ENCODE peak calls at places on chromosomes 7 and 10, in five cellular contexts. One of them, this sample, is unnamed.

GRCh38 chr10:112229096-112229495 is 45.5 kb upstream of the GPAM start:
- DNase-seq in MM.1S: no peak
- DNase-seq in DND-41: no peak
- DNase-seq in OCI-LY7: no peak
- DNase-seq in HCT116: no peak
- DNase-seq in this sample: no peak

GRCh38 chr7:139023076-139023475 is 12.8 kb downstream of the ZC3HAV1L start:
- DNase-seq in MM.1S: no peak
- DNase-seq in DND-41: no peak
- DNase-seq in OCI-LY7: no peak
- DNase-seq in HCT116: no peak
- DNase-seq in this sample: no peak

GRCh38 chr10:65234261-65234660 is 1691.6 kb upstream of the LRRTM3 start:
- DNase-seq in MM.1S: no peak
- DNase-seq in DND-41: no peak
- DNase-seq in OCI-LY7: no peak
- DNase-seq in HCT116: no peak
- DNase-seq in this sample: no peak

GRCh38 chr10:78492424-78492823 is 458.8 kb downstream of the RPS24 start:
- DNase-seq in MM.1S: no peak
- DNase-seq in DND-41: no peak
- DNase-seq in OCI-LY7: no peak
- DNase-seq in HCT116: no peak
- DNase-seq in this sample: no peak

GRCh38 chr10:102408728-102409603 is 9.6 kb downstream of the PSD start:
- DNase-seq in MM.1S: no peak
- DNase-seq in DND-41: peak; percentile 54
- DNase-seq in OCI-LY7: no peak
- DNase-seq in HCT116: no peak
- DNase-seq in this sample: no peak

GRCh38 chr10:88270871-88271713 is 312.0 kb downstream of the RNLS start:
- DNase-seq in MM.1S: peak; percentile 95
- DNase-seq in DND-41: peak; percentile 81
- DNase-seq in OCI-LY7: peak; percentile 30
- DNase-seq in HCT116: no peak
- DNase-seq in this sample: no peak

GRCh38 chr10:6231730-6232129 is 29.0 kb downstream of the PFKFB3 start:
- DNase-seq in MM.1S: no peak
- DNase-seq in DND-41: no peak
- DNase-seq in OCI-LY7: no peak
- DNase-seq in HCT116: no peak
- DNase-seq in this sample: no peak

GRCh38 chr10:108783897-108784296 is 1139.4 kb downstream of the XPNPEP1 start:
- DNase-seq in MM.1S: peak; percentile 76
- DNase-seq in DND-41: peak; percentile 21
- DNase-seq in OCI-LY7: peak; percentile 65
- DNase-seq in HCT116: peak; percentile 39
- DNase-seq in this sample: no peak

GRCh38 chr10:75345738-75346137 is 55.8 kb downstream of the ZNF503 start:
- DNase-seq in MM.1S: no peak
- DNase-seq in DND-41: no peak
- DNase-seq in OCI-LY7: no peak
- DNase-seq in HCT116: no peak
- DNase-seq in this sample: no peak

GRCh38 chr10:104308439-104308903 is 29.8 kb downstream of the ITPRIP start:
- DNase-seq in MM.1S: peak; percentile 69
- DNase-seq in DND-41: peak; percentile 40
- DNase-seq in OCI-LY7: no peak
- DNase-seq in HCT116: no peak
- DNase-seq in this sample: no peak

GRCh38 chr10:10776363-10776762 is 241.3 kb upstream of the CELF2 start:
- DNase-seq in MM.1S: no peak
- DNase-seq in DND-41: no peak
- DNase-seq in OCI-LY7: no peak
- DNase-seq in HCT116: no peak
- DNase-seq in this sample: no peak

GRCh38 chr10:70982443-70982842 is 94.1 kb upstream of the PCBD1 start:
- DNase-seq in MM.1S: peak; percentile 92
- DNase-seq in DND-41: no peak
- DNase-seq in OCI-LY7: no peak
- DNase-seq in HCT116: no peak
- DNase-seq in this sample: no peak

GRCh38 chr7:77696643-77697534 is 630 bp downstream of the RSBN1L start:
- DNase-seq in MM.1S: peak; percentile 51
- DNase-seq in DND-41: peak; percentile 65
- DNase-seq in OCI-LY7: peak; percentile 70
- DNase-seq in HCT116: no peak
- DNase-seq in this sample: no peak

GRCh38 chr10:16748749-16749148 is 68.5 kb downstream of the RSU1 start:
- DNase-seq in MM.1S: no peak
- DNase-seq in DND-41: no peak
- DNase-seq in OCI-LY7: no peak
- DNase-seq in HCT116: no peak
- DNase-seq in this sample: no peak

GRCh38 chr7:154841731-154842331 is 161.1 kb downstream of the PAXIP1 start:
- DNase-seq in MM.1S: no peak
- DNase-seq in DND-41: no peak
- DNase-seq in OCI-LY7: no peak
- DNase-seq in HCT116: no peak
- DNase-seq in this sample: no peak

GRCh38 chr10:123154943-123155505 is 822 bp downstream of the BUB3 start:
- DNase-seq in MM.1S: peak; percentile 47
- DNase-seq in DND-41: no peak
- DNase-seq in OCI-LY7: no peak
- DNase-seq in HCT116: peak; percentile 31
- DNase-seq in this sample: no peak

GRCh38 chr7:158568974-158569857 is 18.4 kb downstream of the PTPRN2 start:
- DNase-seq in MM.1S: no peak
- DNase-seq in DND-41: no peak
- DNase-seq in OCI-LY7: no peak
- DNase-seq in HCT116: no peak
- DNase-seq in this sample: no peak

GRCh38 chr7:130242198-130243014 is 24.3 kb upstream of the CPA2 start:
- DNase-seq in MM.1S: peak; percentile 57
- DNase-seq in DND-41: peak; percentile 45
- DNase-seq in OCI-LY7: peak; percentile 33
- DNase-seq in HCT116: peak; percentile 24
- DNase-seq in this sample: peak; percentile 21

GRCh38 chr10:66714741-66715140 is 211.1 kb upstream of the LRRTM3 start:
- DNase-seq in MM.1S: no peak
- DNase-seq in DND-41: no peak
- DNase-seq in OCI-LY7: no peak
- DNase-seq in HCT116: no peak
- DNase-seq in this sample: no peak

GRCh38 chr7:102117743-102118142 is 168.9 kb upstream of the SH2B2 start:
- DNase-seq in MM.1S: no peak
- DNase-seq in DND-41: no peak
- DNase-seq in OCI-LY7: no peak
- DNase-seq in HCT116: no peak
- DNase-seq in this sample: peak; percentile 25

GRCh38 chr10:17161788-17162187 is 32.2 kb upstream of the CUBN start:
- DNase-seq in MM.1S: no peak
- DNase-seq in DND-41: no peak
- DNase-seq in OCI-LY7: no peak
- DNase-seq in HCT116: no peak
- DNase-seq in this sample: no peak

GRCh38 chr7:54663186-54663585 is 95.8 kb downstream of the SEC61G start:
- DNase-seq in MM.1S: no peak
- DNase-seq in DND-41: no peak
- DNase-seq in OCI-LY7: no peak
- DNase-seq in HCT116: no peak
- DNase-seq in this sample: no peak

GRCh38 chr10:84562592-84562991 is 234.2 kb downstream of the CCSER2 start:
- DNase-seq in MM.1S: no peak
- DNase-seq in DND-41: no peak
- DNase-seq in OCI-LY7: no peak
- DNase-seq in HCT116: no peak
- DNase-seq in this sample: no peak

GRCh38 chr10:97999066-97999908 is 31.1 kb downstream of the CRTAC1 start:
- DNase-seq in MM.1S: no peak
- DNase-seq in DND-41: no peak
- DNase-seq in OCI-LY7: no peak
- DNase-seq in HCT116: no peak
- DNase-seq in this sample: no peak

GRCh38 chr10:43238462-43238861 is 28.4 kb downstream of the RASGEF1A start:
- DNase-seq in MM.1S: no peak
- DNase-seq in DND-41: no peak
- DNase-seq in OCI-LY7: no peak
- DNase-seq in HCT116: no peak
- DNase-seq in this sample: no peak

GRCh38 chr7:131173148-131173890 is 154.4 kb upstream of the MKLN1 start:
- DNase-seq in MM.1S: no peak
- DNase-seq in DND-41: no peak
- DNase-seq in OCI-LY7: no peak
- DNase-seq in HCT116: peak; percentile 24
- DNase-seq in this sample: no peak

GRCh38 chr7:24318326-24318725 is 34.3 kb downstream of the NPY start:
- DNase-seq in MM.1S: no peak
- DNase-seq in DND-41: no peak
- DNase-seq in OCI-LY7: peak; percentile 75
- DNase-seq in HCT116: peak; percentile 15
- DNase-seq in this sample: no peak

GRCh38 chr7:140326116-140326928 is 72.0 kb downstream of the SLC37A3 start:
- DNase-seq in MM.1S: peak; percentile 70
- DNase-seq in DND-41: peak; percentile 68
- DNase-seq in OCI-LY7: peak; percentile 60
- DNase-seq in HCT116: no peak
- DNase-seq in this sample: peak; percentile 18
- H3K4me3 ChIP-seq in MM.1S: no peak overlapping the region
- H3K4me3 ChIP-seq in DND-41: no peak overlapping the region
- H3K4me3 ChIP-seq in OCI-LY7: no peak overlapping the region
- H3K4me3 ChIP-seq in HCT116: no peak overlapping the region
- H3K4me3 ChIP-seq in this sample: no peak overlapping the region

GRCh38 chr10:133337079-133337725 is 506 bp upstream of the CALY start:
- DNase-seq in MM.1S: no peak
- DNase-seq in DND-41: no peak
- DNase-seq in OCI-LY7: no peak
- DNase-seq in HCT116: no peak
- DNase-seq in this sample: no peak
- H3K4me3 ChIP-seq in MM.1S: no peak overlapping the region
- H3K4me3 ChIP-seq in DND-41: no peak overlapping the region
- H3K4me3 ChIP-seq in OCI-LY7: no peak overlapping the region
- H3K4me3 ChIP-seq in HCT116: no peak overlapping the region
- H3K4me3 ChIP-seq in this sample: no peak overlapping the region

DNA sequence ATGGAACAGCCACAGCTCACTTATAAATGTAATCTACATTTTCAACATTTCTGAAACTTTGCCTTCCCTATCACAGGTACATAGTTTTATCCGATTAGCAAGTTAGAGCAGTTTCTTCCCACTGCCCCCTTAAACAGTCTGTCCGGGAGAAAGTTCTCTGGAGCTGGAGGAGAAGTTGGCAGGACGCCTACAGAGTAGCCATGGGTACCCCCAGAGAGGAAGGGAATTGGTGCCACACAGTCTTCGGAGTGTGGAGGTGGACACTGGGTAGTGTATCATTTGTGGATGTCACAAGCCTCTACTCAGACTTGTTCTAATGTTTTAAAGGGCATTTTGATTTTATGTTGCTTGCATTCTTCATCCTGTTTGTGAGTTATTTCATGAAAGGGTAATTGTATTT is 39.0 kb downstream of the TAF3 start:
- DNase-seq in MM.1S: no peak
- DNase-seq in DND-41: no peak
- DNase-seq in OCI-LY7: no peak
- DNase-seq in HCT116: no peak
- DNase-seq in this sample: no peak
- H3K4me3 ChIP-seq in MM.1S: no peak overlapping the region
- H3K4me3 ChIP-seq in DND-41: no peak overlapping the region
- H3K4me3 ChIP-seq in OCI-LY7: no peak overlapping the region
- H3K4me3 ChIP-seq in HCT116: no peak overlapping the region
- H3K4me3 ChIP-seq in this sample: no peak overlapping the region

GRCh38 chr7:150974468-150975391 is 3.4 kb downstream of the KCNH2 start:
- DNase-seq in MM.1S: peak; percentile 93
- DNase-seq in DND-41: peak; percentile 84
- DNase-seq in OCI-LY7: peak; percentile 92
- DNase-seq in HCT116: peak; percentile 43
- DNase-seq in this sample: no peak

GRCh38 chr7:150976529-150977381 is 1.4 kb downstream of the KCNH2 start:
- DNase-seq in MM.1S: no peak
- DNase-seq in DND-41: no peak
- DNase-seq in OCI-LY7: no peak
- DNase-seq in HCT116: no peak
- DNase-seq in this sample: no peak

GRCh38 chr7:150973571-150974451 is 4.3 kb downstream of the KCNH2 start:
- DNase-seq in MM.1S: peak; percentile 83
- DNase-seq in DND-41: no peak
- DNase-seq in OCI-LY7: peak; percentile 86
- DNase-seq in HCT116: no peak
- DNase-seq in this sample: no peak

GRCh38 chr7:150977382-150978135 is 562 bp downstream of the KCNH2 start:
- DNase-seq in MM.1S: no peak
- DNase-seq in DND-41: no peak
- DNase-seq in OCI-LY7: peak; percentile 28
- DNase-seq in HCT116: no peak
- DNase-seq in this sample: no peak

GRCh38 chr7:150975536-150976285 is 2.4 kb downstream of the KCNH2 start:
- DNase-seq in MM.1S: no peak
- DNase-seq in DND-41: no peak
- DNase-seq in OCI-LY7: peak; percentile 36
- DNase-seq in HCT116: no peak
- DNase-seq in this sample: no peak
- H3K4me3 ChIP-seq in MM.1S: peak overlapping the region; percentile 72
- H3K4me3 ChIP-seq in DND-41: peak overlapping the region; percentile 82
- H3K4me3 ChIP-seq in OCI-LY7: peak overlapping the region; percentile 72
- H3K4me3 ChIP-seq in HCT116: peak overlapping the region; percentile 67
- H3K4me3 ChIP-seq in this sample: no peak overlapping the region

GRCh38 chr10:73590881-73591577 is at the start of gene USP54:
- DNase-seq in MM.1S: no peak
- DNase-seq in DND-41: peak; percentile 48
- DNase-seq in OCI-LY7: peak; percentile 9
- DNase-seq in HCT116: peak; percentile 32
- DNase-seq in this sample: peak; percentile 79
- H3K4me3 ChIP-seq in MM.1S: no peak within 1 kb of the TSS
- H3K4me3 ChIP-seq in DND-41: peak within 1 kb of the TSS; percentile 49
- H3K4me3 ChIP-seq in OCI-LY7: peak within 1 kb of the TSS; percentile 12
- H3K4me3 ChIP-seq in HCT116: no peak within 1 kb of the TSS
- H3K4me3 ChIP-seq in this sample: peak within 1 kb of the TSS; percentile 13

DNA sequence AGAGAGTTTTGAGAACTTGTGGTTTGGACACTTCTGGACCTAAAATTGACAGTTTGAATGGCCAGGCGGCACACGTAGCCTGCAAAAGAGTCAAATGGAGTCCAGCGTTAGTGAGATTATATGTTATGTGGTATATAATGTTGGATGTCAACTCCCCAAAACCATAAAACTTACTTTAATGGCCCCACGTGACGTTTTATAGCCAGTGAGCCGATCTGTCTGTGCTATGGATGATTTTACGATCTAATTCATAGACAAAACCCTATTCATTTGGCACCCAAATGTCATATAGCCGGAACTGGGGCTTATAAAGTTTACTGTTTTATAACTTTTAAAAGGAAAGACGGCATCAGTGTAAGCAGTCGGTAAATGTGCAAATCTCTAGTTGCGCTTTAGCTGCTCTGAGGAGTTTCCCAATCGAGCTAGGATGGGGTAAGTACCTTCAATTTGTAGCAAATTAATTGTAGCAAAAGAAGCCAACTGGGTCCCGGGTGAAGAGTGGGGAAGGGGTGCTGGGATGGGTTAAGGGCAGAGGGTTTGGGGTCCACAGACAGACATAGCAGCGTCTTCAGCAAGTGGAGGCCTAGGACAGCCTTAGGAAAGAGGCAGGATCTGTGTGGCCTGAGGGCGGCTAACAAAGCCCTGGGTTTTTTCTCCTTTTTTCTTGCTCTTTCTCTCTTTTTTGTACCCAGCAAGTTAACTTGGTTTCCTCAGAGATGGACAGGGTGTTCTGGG is 3.2 kb downstream of the HOXA5 start:
- DNase-seq in MM.1S: no peak
- DNase-seq in DND-41: no peak
- DNase-seq in OCI-LY7: no peak
- DNase-seq in HCT116: no peak
- DNase-seq in this sample: no peak
- H3K4me3 ChIP-seq in MM.1S: no peak overlapping the region
- H3K4me3 ChIP-seq in DND-41: no peak overlapping the region
- H3K4me3 ChIP-seq in OCI-LY7: no peak overlapping the region
- H3K4me3 ChIP-seq in HCT116: no peak overlapping the region
- H3K4me3 ChIP-seq in this sample: peak overlapping the region; percentile 72